ENCODE peak calls at places on chromosome 10, in eight cellular contexts. K is dorsolateral prefrontal cortex, M is tibial artery, N is HCT116, Z is A549, V is heart right ventricle, L is cardiac fibroblast, J is fibroblast of the aortic adventitia. D is an unnamed sample.

GRCh38 chr10:22612316-22612715 is 102.1 kb downstream of the PIP4K2A start:
- DNase-seq in N (no peak), M (no peak), Z (no peak), L (no peak), J (no peak), V (no peak), K (no peak), D (no peak)

GRCh38 chr10:8039323-8039922 is 15.1 kb upstream of the GATA3 start:
- DNase-seq in Z (no peak), L (no peak), J (no peak), N (no peak), M (no peak), K (no peak), V (no peak), D (no peak)

GRCh38 chr10:117653170-117653515 is 110.6 kb downstream of the EMX2 start:
- DNase-seq in N (peak; percentile 83), Z (peak; percentile 81), J (peak; percentile 82), M (no peak), L (peak; percentile 71), K (no peak), V (no peak), D (peak; percentile 89)

GRCh38 chr10:119643306-119644214 is 7.6 kb upstream of the BAG3 start:
- DNase-seq in N (no peak), J (no peak), L (no peak), Z (no peak), K (no peak), V (no peak), M (peak; percentile 57), D (peak; percentile 71)

GRCh38 chr10:47288916-47289495 is 11.0 kb upstream of the GDF10 start:
- DNase-seq in L (no peak), M (no peak), Z (no peak), J (no peak), V (no peak), K (no peak), N (no peak), D (no peak)

GRCh38 chr10:132604686-132605085 is 67.1 kb downstream of the INPP5A start:
- DNase-seq in N (no peak), K (no peak), V (no peak), Z (no peak), J (no peak), L (no peak), M (no peak), D (no peak)

GRCh38 chr10:43220971-43221418 is 45.9 kb downstream of the RASGEF1A start:
- DNase-seq in J (no peak), Z (no peak), L (no peak), V (no peak), K (no peak), N (no peak), M (no peak), D (no peak)

GRCh38 chr10:85204814-85205213 is 876.4 kb downstream of the CCSER2 start:
- DNase-seq in Z (no peak), J (no peak), K (no peak), N (no peak), L (no peak), V (no peak), M (no peak), D (no peak)

GRCh38 chr10:45224219-45224841 is 91.1 kb downstream of the OR13A1 start:
- DNase-seq in V (no peak), M (no peak), J (no peak), K (no peak), L (no peak), N (no peak), Z (no peak), D (no peak)

GRCh38 chr10:3783721-3784432 is 1.1 kb downstream of the KLF6 start:
- DNase-seq in K (no peak), J (peak; percentile 88), V (peak; percentile 81), Z (no peak), M (peak; percentile 61), L (peak; percentile 90), N (no peak), D (peak; percentile 90)

GRCh38 chr10:13555884-13556529 is 27.2 kb upstream of the BEND7 start:
- DNase-seq in V (no peak), M (no peak), K (peak; percentile 66), J (no peak), N (no peak), L (no peak), Z (no peak), D (no peak)

GRCh38 chr10:22823109-22823508 is 104.7 kb upstream of the ARMC3 start:
- DNase-seq in K (no peak), Z (peak; percentile 33), J (peak; percentile 83), M (no peak), V (no peak), L (peak; percentile 50), N (peak; percentile 95), D (peak; percentile 91)

GRCh38 chr10:92567952-92568600 is 5.8 kb downstream of the IDE start:
- DNase-seq in N (no peak), J (peak; percentile 71), V (no peak), K (no peak), L (peak; percentile 59), M (no peak), Z (no peak), D (peak; percentile 29)

GRCh38 chr10:117464176-117464575 is 78.4 kb upstream of the EMX2 start:
- DNase-seq in M (no peak), K (peak; percentile 64), L (peak; percentile 67), Z (no peak), J (peak; percentile 45), N (no peak), V (no peak), D (no peak)

GRCh38 chr10:102669206-102670064 is 25.2 kb downstream of the TRIM8 start:
- DNase-seq in J (no peak), N (peak; percentile 35), L (no peak), M (no peak), Z (peak; percentile 44), K (no peak), V (peak; percentile 56), D (peak; percentile 59)

GRCh38 chr10:31816318-31816717 is 112.3 kb downstream of the ARHGAP12 start:
- DNase-seq in V (no peak), Z (no peak), L (peak; percentile 34), K (no peak), N (no peak), M (no peak), J (peak; percentile 60), D (peak; percentile 44)

GRCh38 chr10:46220872-46221538 is 65.8 kb upstream of the ANTXRL start:
- DNase-seq in M (no peak), N (no peak), J (no peak), K (no peak), L (no peak), V (no peak), Z (no peak), D (no peak)

DNA sequence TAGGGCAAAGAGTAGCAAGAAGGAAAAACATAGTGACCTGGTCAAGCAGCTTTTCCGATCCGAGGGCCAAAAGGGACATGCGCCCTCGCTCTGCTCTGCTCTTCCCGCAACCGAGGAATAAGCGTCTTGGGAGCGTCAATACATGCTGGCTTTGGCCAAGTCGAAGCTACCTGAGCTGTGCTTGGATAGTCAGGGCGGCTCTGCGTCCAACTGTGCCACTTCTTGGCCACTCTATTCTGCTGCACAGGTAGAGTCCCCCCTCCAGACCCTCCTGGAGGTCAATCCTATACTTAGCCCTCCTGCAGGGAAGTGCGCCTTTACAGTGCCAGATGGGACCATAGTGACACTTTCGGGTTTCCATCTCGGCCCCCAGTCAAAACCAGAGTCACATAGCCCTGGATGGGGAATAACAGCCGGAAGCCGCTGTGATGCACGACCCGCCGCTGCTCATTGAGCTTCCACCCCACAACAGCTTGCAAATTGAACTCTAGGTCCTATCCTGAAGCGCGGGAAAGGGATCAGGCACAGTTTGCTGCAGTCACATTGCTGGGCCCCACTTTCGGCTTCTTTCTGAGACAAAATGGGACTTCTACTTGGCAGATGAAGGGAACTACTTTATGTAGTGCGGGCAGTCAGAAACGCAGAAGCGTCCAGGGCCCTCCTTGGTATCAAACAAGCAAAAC is 1.1 kb upstream of the HPSE2 start:
- DNase-seq in V (no peak), K (no peak), N (no peak), Z (no peak), M (no peak), L (no peak), J (no peak), D (no peak)
- H3K4me3 ChIP-seq in V (no peak overlapping the region), K (no peak overlapping the region), N (no peak overlapping the region), Z (no peak overlapping the region), M (peak overlapping the region; percentile 57), L (no peak overlapping the region), J (no peak overlapping the region), D (no peak overlapping the region)

GRCh38 chr10:5977471-5978370 is at the start of gene IL15RA:
- DNase-seq in L (peak; percentile 64), N (peak; percentile 39), M (peak; percentile 63), K (no peak), J (peak; percentile 54), Z (peak; percentile 79), V (peak; percentile 78), D (peak; percentile 82)
- TF ChIP-seq CTCF in L (no peak), N (peak; percentile 11), M (no peak), K (no peak), J (no peak), Z (peak; percentile 25), V (no peak), D (no peak)

GRCh38 chr10:30705625-30706149 is 76.1 kb upstream of the LYZL2 start:
- DNase-seq in N (no peak), J (no peak), M (no peak), Z (no peak), K (no peak), V (no peak), L (no peak), D (no peak)

GRCh38 chr10:30702860-30703259 is 73.3 kb upstream of the LYZL2 start:
- DNase-seq in N (no peak), M (no peak), V (no peak), Z (no peak), L (peak; percentile 8), K (no peak), J (no peak), D (no peak)

GRCh38 chr10:30701471-30702173 is 72.1 kb upstream of the LYZL2 start:
- DNase-seq in J (peak; percentile 39), M (no peak), Z (no peak), V (no peak), L (peak; percentile 59), K (no peak), N (no peak), D (peak; percentile 82)

GRCh38 chr10:30705086-30705624 is 75.6 kb upstream of the LYZL2 start:
- DNase-seq in Z (no peak), V (no peak), M (no peak), N (no peak), L (no peak), J (no peak), K (no peak), D (no peak)

DNA sequence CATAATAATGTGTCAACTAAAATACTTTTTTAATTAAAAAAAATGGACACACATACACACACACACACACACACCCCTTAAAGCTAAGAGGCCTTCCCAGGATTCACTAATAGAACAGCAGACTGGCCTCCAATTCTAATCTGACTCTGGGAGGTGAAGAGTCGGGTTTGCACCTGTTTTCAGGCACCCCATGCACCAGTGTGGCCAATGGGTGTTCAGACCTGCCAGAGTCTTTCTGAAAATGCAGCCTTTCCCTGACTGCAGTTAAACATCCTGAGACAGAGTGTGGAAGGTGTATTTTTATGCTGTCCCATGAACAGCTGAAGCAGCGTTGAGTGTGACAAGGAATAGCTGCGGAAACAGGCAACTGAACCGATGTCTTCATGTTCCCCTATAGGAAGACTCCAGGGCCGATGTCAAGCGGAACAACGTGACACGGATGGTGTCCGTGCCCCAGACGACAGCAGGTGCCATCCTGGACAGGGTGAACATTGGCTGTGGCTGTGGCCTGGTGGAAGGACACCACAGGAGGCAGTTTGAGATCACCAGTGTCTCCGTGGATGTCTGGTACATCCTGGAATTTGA is 74.6 kb upstream of the LYZL2 start:
- DNase-seq in M (no peak), N (no peak), Z (no peak), V (no peak), K (no peak), J (no peak), L (no peak), D (no peak)
- H3K4me3 ChIP-seq in M (no peak overlapping the region), N (no peak overlapping the region), Z (no peak overlapping the region), V (no peak overlapping the region), K (no peak overlapping the region), J (no peak overlapping the region), L (no peak overlapping the region), D (no peak overlapping the region)

GRCh38 chr10:38010150-38010903 is at the start of gene ZNF33A:
- DNase-seq in J (peak; percentile 93), N (peak; percentile 91), M (peak; percentile 90), Z (peak; percentile 76), K (peak; percentile 94), V (peak; percentile 92), L (peak; percentile 97), D (peak; percentile 88)
- TF ChIP-seq CTCF in J (no peak), N (no peak), M (no peak), Z (no peak), K (no peak), V (no peak), L (peak; percentile 7), D (no peak)

D was measured in fibroblast of villous mesenchyme.